ENCODE peak calls at places on chromosomes 6 and 20, in seven cellular contexts. W, Q, X, Z, R, J and F are unnamed samples.

GRCh38 chr6:138339024-138339423 is 38.7 kb upstream of the SMIM28 start:
- DNase-seq in Z (peak), W (no peak), Q (no peak), R (no peak), J (no peak), X (no peak), F (peak)

GRCh38 chr6:3347237-3347636 is 88.5 kb downstream of the PSMG4 start:
- DNase-seq in J (no peak), W (peak), X (no peak), Z (no peak), R (peak), Q (no peak), F (peak)

GRCh38 chr6:101740631-101741030 is 347.1 kb downstream of the GRIK2 start:
- DNase-seq in R (no peak), J (no peak), Q (no peak), Z (no peak), X (no peak), W (no peak), F (no peak)

GRCh38 chr6:44926556-44926955 is 401.6 kb upstream of the RUNX2 start:
- DNase-seq in W (no peak), R (peak), J (no peak), X (no peak), Z (no peak), Q (no peak), F (no peak)

GRCh38 chr20:43415661-43416430 is 41.9 kb upstream of the SRSF6 start:
- DNase-seq in Z (peak), Q (no peak), R (peak), J (no peak), X (no peak), W (peak), F (no peak)

GRCh38 chr6:24974182-24975171 is 38.7 kb upstream of the RIPOR2 start:
- DNase-seq in W (no peak), J (no peak), X (peak), Z (no peak), R (peak), Q (peak), F (no peak)

GRCh38 chr20:57159945-57160610 is 106.4 kb downstream of the BMP7 start:
- DNase-seq in J (no peak), W (no peak), Q (no peak), Z (peak), X (no peak), R (no peak), F (no peak)

GRCh38 chr20:49479785-49480184 is 2.7 kb downstream of the KCNB1 start:
- DNase-seq in X (no peak), R (no peak), Q (no peak), J (no peak), Z (no peak), W (peak), F (peak)

GRCh38 chr6:136549359-136550044 is 720 bp downstream of the MAP7 start:
- DNase-seq in Z (no peak), W (no peak), R (no peak), Q (no peak), X (peak), J (no peak), F (peak)

GRCh38 chr6:90610671-90611542 is 24.0 kb upstream of the MAP3K7 start:
- DNase-seq in J (no peak), X (peak), Z (peak), R (peak), Q (peak), W (peak), F (peak)

GRCh38 chr6:43331876-43332275 is 23.2 kb upstream of the CRIP3 start:
- DNase-seq in X (no peak), Q (no peak), J (no peak), R (no peak), W (no peak), Z (no peak), F (no peak)

GRCh38 chr6:134363323-134364039 is 45.6 kb upstream of the SGK1 start:
- DNase-seq in R (peak), Q (no peak), J (no peak), Z (no peak), W (no peak), X (no peak), F (no peak)

GRCh38 chr20:53208110-53208908 is 236.2 kb downstream of the TSHZ2 start:
- DNase-seq in Q (peak), Z (peak), W (no peak), R (no peak), X (no peak), J (no peak), F (peak)